ENCODE peak calls at places on chromosomes 13 and 19, in ten cellular contexts. K is fibroblast of lung, E is uterus, F is progenitor cell of endocrine pancreas, Q is BE2C, M is upper lobe of left lung, I is gastrocnemius medialis, Z is endodermal cell, H is cardiac muscle cell, L is fibroblast of the aortic adventitia. P is an unnamed sample.

GRCh38 chr19:46081928-46082727 is 41.3 kb upstream of the IGFL4 start:
- DNase-seq in H (peak), Q (peak), F (peak), I (no peak), Z (peak), L (peak), K (peak), M (no peak), E (peak), P (peak)

GRCh38 chr13:98584668-98585397 is 7.9 kb upstream of the STK24 start:
- DNase-seq in Z (no peak), E (no peak), L (no peak), K (peak), F (no peak), M (no peak), Q (no peak), H (no peak), I (no peak), P (no peak)

GRCh38 chr19:13017306-13018036 is 22.2 kb downstream of the NFIX start:
- DNase-seq in E (no peak), Z (peak), L (peak), F (no peak), Q (no peak), K (peak), I (no peak), H (no peak), M (no peak), P (no peak)

GRCh38 chr13:106498158-106498557 is 37.3 kb downstream of the EFNB2 start:
- DNase-seq in M (no peak), I (no peak), K (no peak), L (no peak), Q (no peak), Z (no peak), E (no peak), F (no peak), H (no peak), P (no peak)

GRCh38 chr19:38209671-38210457 is 14.2 kb downstream of the DPF1 start:
- DNase-seq in K (peak), Z (peak), I (peak), Q (peak), F (no peak), M (peak), H (peak), L (peak), E (peak), P (peak)

GRCh38 chr13:43764349-43764748 is 22.4 kb downstream of the ENOX1 start:
- DNase-seq in K (no peak), H (no peak), I (no peak), L (no peak), M (no peak), E (no peak), Q (no peak), F (no peak), Z (no peak), P (no peak)

GRCh38 chr19:23526302-23526701 is 131.0 kb upstream of the ZNF91 start:
- DNase-seq in Z (no peak), E (no peak), M (no peak), Q (no peak), K (no peak), F (no peak), I (no peak), H (no peak), L (no peak), P (no peak)

GRCh38 chr19:4403005-4403761 is 743 bp downstream of the CHAF1A start:
- DNase-seq in K (no peak), I (no peak), F (no peak), L (no peak), Q (no peak), M (no peak), H (no peak), Z (peak), E (no peak), P (peak)

GRCh38 chr13:93549326-93549855 is 322.8 kb downstream of the GPC6 start:
- DNase-seq in K (no peak), H (no peak), L (peak), M (no peak), I (no peak), E (no peak), F (no peak), Q (no peak), Z (peak), P (no peak)

GRCh38 chr13:89897681-89898080 is 1449.8 kb upstream of the MIR17HG start:
- DNase-seq in M (no peak), Z (no peak), E (no peak), F (no peak), I (no peak), Q (no peak), L (no peak), K (no peak), H (no peak), P (no peak)

GRCh38 chr19:4338441-4339350 is at the start of gene STAP2:
- DNase-seq in I (no peak), F (no peak), E (no peak), Z (peak), K (no peak), M (peak), Q (no peak), L (no peak), H (peak), P (no peak)

GRCh38 chr13:91726666-91727065 is 328.2 kb downstream of the GPC5 start:
- DNase-seq in H (peak), F (no peak), K (no peak), Z (no peak), L (no peak), Q (no peak), M (no peak), E (no peak), I (no peak), P (no peak)

GRCh38 chr19:28397311-28397710 is 815.6 kb downstream of the UQCRFS1 start:
- DNase-seq in K (no peak), L (no peak), E (no peak), Q (no peak), I (no peak), H (no peak), F (no peak), M (no peak), Z (no peak), P (no peak)

GRCh38 chr19:54189020-54189667 is at the start of gene MBOAT7:
- DNase-seq in E (no peak), I (no peak), F (peak), M (peak), H (no peak), Z (no peak), L (no peak), Q (no peak), K (no peak), P (peak)
- TF ChIP-seq CTCF in E (peak), I (peak), F (peak), M (peak), H (peak), Z (peak), L (no peak), Q (no peak), K (no peak), P (no peak)

GRCh38 chr19:444677-445210 is 16.1 kb downstream of the SHC2 start:
- DNase-seq in K (no peak), F (no peak), I (no peak), Z (no peak), L (no peak), M (no peak), E (no peak), H (no peak), Q (no peak), P (no peak)

GRCh38 chr19:449916-450315 is 10.9 kb downstream of the SHC2 start:
- DNase-seq in F (no peak), E (no peak), Q (no peak), K (no peak), M (no peak), L (no peak), I (no peak), H (no peak), Z (no peak), P (no peak)

GRCh38 chr19:443005-443404 is 17.8 kb downstream of the SHC2 start:
- DNase-seq in K (no peak), I (no peak), E (no peak), Z (no peak), Q (no peak), F (no peak), H (no peak), L (no peak), M (no peak), P (no peak)

GRCh38 chr19:447816-448546 is 12.9 kb downstream of the SHC2 start:
- DNase-seq in K (no peak), Q (peak), E (peak), H (peak), M (no peak), I (no peak), Z (no peak), F (no peak), L (no peak), P (peak)

GRCh38 chr19:447064-447426 is 13.8 kb downstream of the SHC2 start:
- DNase-seq in Q (no peak), Z (no peak), M (no peak), I (no peak), H (no peak), L (no peak), F (no peak), E (no peak), K (no peak), P (no peak)
- TF ChIP-seq CTCF in Q (no peak), Z (no peak), M (no peak), I (no peak), H (no peak), L (no peak), F (no peak), E (no peak), K (no peak), P (no peak)

GRCh38 chr13:111363591-111363990 is 43.1 kb downstream of the TEX29 start:
- DNase-seq in I (no peak), F (no peak), H (no peak), Z (no peak), M (no peak), L (no peak), Q (no peak), K (no peak), E (no peak), P (no peak)

GRCh38 chr13:111367340-111367739 is 46.9 kb downstream of the TEX29 start:
- DNase-seq in F (no peak), E (no peak), M (no peak), L (no peak), H (no peak), Z (no peak), Q (no peak), I (no peak), K (no peak), P (no peak)

GRCh38 chr13:111368091-111368490 is 47.6 kb downstream of the TEX29 start:
- DNase-seq in H (no peak), E (no peak), Q (no peak), I (no peak), M (no peak), F (no peak), Z (no peak), L (no peak), K (no peak), P (no peak)

GRCh38 chr13:111363121-111363520 is 42.7 kb downstream of the TEX29 start:
- DNase-seq in Q (no peak), K (no peak), F (no peak), M (no peak), H (no peak), E (no peak), I (no peak), L (no peak), Z (no peak), P (no peak)

GRCh38 chr13:111365149-111366005 is 44.9 kb downstream of the TEX29 start:
- DNase-seq in Z (no peak), M (no peak), Q (no peak), E (no peak), L (no peak), K (no peak), I (no peak), F (no peak), H (no peak), P (no peak)
- TF ChIP-seq CTCF in Z (no peak), M (no peak), Q (no peak), E (no peak), L (no peak), K (no peak), I (no peak), F (no peak), H (no peak), P (no peak)

DNA sequence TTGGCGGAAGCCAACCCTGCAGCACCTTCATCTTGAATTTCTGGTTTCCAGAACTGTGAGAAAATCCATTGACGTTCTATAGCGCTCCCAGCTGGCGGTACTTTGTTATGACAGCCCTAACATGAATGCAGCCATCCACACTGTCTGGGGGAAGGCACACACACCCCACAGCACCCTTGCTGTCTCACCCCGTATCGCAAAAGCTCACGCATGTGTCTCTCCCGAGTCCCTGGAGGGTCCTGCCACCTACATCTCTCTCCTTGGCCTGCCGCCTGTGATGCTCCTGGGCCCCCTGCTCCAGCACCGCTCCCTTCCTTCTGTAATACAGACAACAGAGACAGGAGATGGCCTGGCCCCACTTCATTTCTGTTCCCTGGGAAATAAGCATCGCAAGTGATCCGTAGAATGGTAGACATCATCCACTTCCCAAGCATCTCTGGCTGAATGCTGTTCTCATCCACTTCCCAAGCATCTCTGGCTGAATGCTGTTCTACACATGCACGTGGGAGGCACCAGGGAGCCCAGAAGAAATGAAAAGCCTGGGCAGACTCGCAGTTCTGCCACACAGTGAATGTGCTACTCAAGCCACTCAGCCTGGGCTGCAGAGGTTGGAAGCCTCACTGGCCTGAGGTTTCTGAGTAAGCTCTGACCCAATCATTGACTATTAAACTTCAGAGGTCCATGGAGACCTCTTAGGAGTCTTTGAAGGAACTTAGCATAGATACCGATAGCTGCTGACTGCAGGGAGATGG is 29.6 kb downstream of the EPN1 start:
- DNase-seq in E (no peak), L (no peak), H (no peak), Q (no peak), Z (peak), M (no peak), K (no peak), F (no peak), I (no peak), P (no peak)
- TF ChIP-seq CTCF in E (no peak), L (no peak), H (no peak), Q (peak), Z (no peak), M (no peak), K (no peak), F (no peak), I (no peak), P (no peak)

DNA sequence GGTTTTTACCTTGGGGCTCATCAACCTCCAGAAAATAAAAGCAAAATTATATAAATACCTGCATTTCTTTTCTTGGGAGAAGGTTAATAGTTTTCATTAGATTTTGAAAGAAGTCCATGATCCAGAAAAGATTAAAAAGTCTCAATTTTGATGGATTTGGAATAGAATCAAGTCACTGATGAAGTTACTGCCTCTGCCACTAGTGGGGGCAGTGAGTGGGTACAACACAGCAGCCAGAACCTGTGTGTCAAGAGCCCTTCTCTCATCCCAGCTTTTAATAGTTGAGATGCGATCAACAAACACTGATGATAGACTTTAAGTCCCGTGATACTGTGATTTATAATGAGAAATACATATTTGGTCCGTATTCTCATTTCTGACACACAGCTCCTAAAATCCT is 686.7 kb downstream of the DIAPH3 start:
- DNase-seq in I (no peak), E (no peak), M (no peak), Z (no peak), L (no peak), Q (peak), K (no peak), F (no peak), H (no peak), P (no peak)
- TF ChIP-seq CTCF in I (no peak), E (no peak), M (no peak), Z (peak), L (peak), Q (peak), K (peak), F (peak), H (peak), P (no peak)

GRCh38 chr19:1811942-1812425 is at the start of gene ATP8B3:
- DNase-seq in F (no peak), H (no peak), L (no peak), M (no peak), E (no peak), Z (no peak), I (no peak), Q (no peak), K (no peak), P (no peak)
- TF ChIP-seq CTCF in F (peak), H (peak), L (peak), M (no peak), E (no peak), Z (peak), I (no peak), Q (no peak), K (no peak), P (no peak)